ENCODE peak calls at places on chromosomes 4 and X, in nine cellular contexts. C is NCI-H524; R is EH; D is NT2/D1; X is fibroblast of the aortic adventitia; O is B cell; Q is GM10248; I is NCI-H69; Y is activated CD4-positive, alpha-beta T cell treated with anti-CD3 and anti-CD28 coated beads, Interleukin-2, amount 50 U/mL, for 1 hour. L is an unnamed sample.

GRCh38 chrX:51332188-51332942 is at the start of gene NUDT10:
- DNase-seq in Q (no peak), O (no peak), I (peak; percentile 36), R (peak; percentile 44), X (peak; percentile 2), C (peak; percentile 86), D (peak; percentile 83), Y (peak; percentile 4), L (no peak)

GRCh38 chrX:68919707-68920106 is 90.9 kb downstream of the EFNB1 start:
- DNase-seq in D (no peak), C (no peak), Y (no peak), X (no peak), O (no peak), R (no peak), Q (no peak), I (no peak), L (no peak)

GRCh38 chrX:10634681-10635161 is 14.3 kb upstream of the MID1 start:
- DNase-seq in Q (no peak), D (no peak), I (peak; percentile 5), Y (no peak), C (no peak), O (no peak), R (peak; percentile 81), X (peak; percentile 80), L (no peak)

GRCh38 chr4:38310446-38311043 is 350.3 kb downstream of the PTTG2 start:
- DNase-seq in C (no peak), R (no peak), O (peak; percentile 74), X (no peak), I (no peak), Q (peak; percentile 75), Y (peak; percentile 43), D (no peak), L (peak; percentile 58)

GRCh38 chr4:14513471-14513870 is 488.8 kb upstream of the CPEB2 start:
- DNase-seq in Y (no peak), R (peak; percentile 7), I (no peak), Q (no peak), C (no peak), X (no peak), O (no peak), D (no peak), L (no peak)

GRCh38 chr4:30471861-30472260 is 248.3 kb upstream of the PCDH7 start:
- DNase-seq in R (no peak), I (no peak), Q (no peak), C (no peak), D (no peak), Y (no peak), X (no peak), O (no peak), L (no peak)

GRCh38 chrX:1542994-1543725 is 6.2 kb upstream of the P2RY8 start:
- DNase-seq in D (no peak), O (no peak), R (no peak), I (peak; percentile 10), Y (no peak), Q (no peak), X (no peak), C (no peak), L (no peak)

GRCh38 chr4:143559757-143560147 is 46.2 kb downstream of the SMARCA5 start:
- DNase-seq in O (peak; percentile 40), I (peak; percentile 33), C (peak; percentile 41), Y (peak; percentile 6), R (no peak), Q (peak; percentile 20), X (no peak), D (no peak), L (peak; percentile 5)

GRCh38 chr4:155025762-155026457 is 182.5 kb upstream of the NPY2R start:
- DNase-seq in I (peak; percentile 21), O (no peak), C (no peak), X (peak; percentile 63), R (peak; percentile 1), Q (no peak), D (peak; percentile 43), Y (no peak), L (no peak)

GRCh38 chrX:51641421-51642021 is 22.8 kb upstream of the CENPVL3 start:
- DNase-seq in O (no peak), R (peak; percentile 56), X (peak; percentile 72), Q (peak; percentile 41), D (peak; percentile 47), C (peak; percentile 70), I (peak; percentile 36), Y (no peak), L (no peak)

GRCh38 chrX:154399527-154400368 is 1.6 kb downstream of the RPL10 start:
- DNase-seq in Y (peak; percentile 34), C (peak; percentile 14), X (no peak), I (no peak), D (no peak), O (no peak), R (peak; percentile 27), Q (no peak), L (no peak)

GRCh38 chr4:165384608-165385007 is 5.8 kb downstream of the CPE start:
- DNase-seq in O (no peak), X (peak; percentile 75), Q (no peak), R (peak; percentile 14), D (no peak), C (peak; percentile 69), I (peak; percentile 73), Y (no peak), L (no peak)

GRCh38 chrX:44997888-44998287 is 124.9 kb downstream of the KDM6A start:
- DNase-seq in X (no peak), C (no peak), Q (peak; percentile 39), O (no peak), D (no peak), Y (no peak), R (no peak), I (no peak), L (no peak)

GRCh38 chr4:95108883-95109421 is 351.2 kb downstream of the BMPR1B start:
- DNase-seq in Y (no peak), C (no peak), I (no peak), D (no peak), R (no peak), X (peak; percentile 44), Q (no peak), O (no peak), L (no peak)

GRCh38 chrX:129996120-129996519 is 13.7 kb downstream of the BCORL1 start:
- DNase-seq in I (no peak), Q (no peak), R (peak; percentile 78), D (no peak), C (no peak), Y (no peak), O (no peak), X (peak; percentile 84), L (no peak)

GRCh38 chr4:109588176-109588575 is 28.1 kb downstream of the MCUB start:
- DNase-seq in R (no peak), Q (peak; percentile 49), O (no peak), D (no peak), X (no peak), C (no peak), Y (peak; percentile 18), I (no peak), L (peak; percentile 57)

GRCh38 chrX:23661671-23662070 is 5.6 kb upstream of the PRDX4 start:
- DNase-seq in Q (no peak), Y (no peak), R (peak; percentile 66), X (peak; percentile 4), C (peak; percentile 7), I (no peak), O (no peak), D (no peak), L (no peak)

GRCh38 chr4:1012031-1012739 is 759 bp downstream of the FGFRL1 start:
- DNase-seq in R (peak; percentile 48), D (no peak), O (no peak), Q (no peak), C (peak; percentile 52), X (no peak), Y (peak; percentile 37), I (peak; percentile 77), L (no peak)

GRCh38 chr4:78937837-78938236 is 1.4 kb downstream of the PAQR3 start:
- DNase-seq in O (no peak), R (peak; percentile 29), D (no peak), I (peak; percentile 66), C (no peak), X (peak; percentile 18), Y (no peak), Q (no peak), L (no peak)

GRCh38 chr4:125703443-125703842 is 388.7 kb downstream of the FAT4 start:
- DNase-seq in C (no peak), I (peak; percentile 3), O (no peak), R (peak; percentile 50), D (no peak), X (peak; percentile 54), Y (no peak), Q (no peak), L (no peak)

GRCh38 chrX:108420481-108420880 is 17.7 kb downstream of the COL4A6 start:
- DNase-seq in C (no peak), Q (no peak), I (peak; percentile 85), O (no peak), R (no peak), Y (no peak), X (no peak), D (no peak), L (no peak)

GRCh38 chrX:11474576-11474975 is 181.4 kb downstream of the AMELX start:
- DNase-seq in O (no peak), D (no peak), I (no peak), Q (no peak), X (no peak), R (no peak), C (no peak), Y (no peak), L (no peak)

GRCh38 chr4:21470531-21470930 is 478.0 kb downstream of the KCNIP4 start:
- DNase-seq in X (peak; percentile 5), O (no peak), Y (no peak), Q (no peak), C (peak; percentile 96), D (no peak), I (peak; percentile 59), R (peak; percentile 56), L (no peak)

GRCh38 chrX:46573331-46573895 is at the start of gene CHST7:
- DNase-seq in D (no peak), R (peak; percentile 79), O (peak; percentile 60), I (peak; percentile 85), C (peak; percentile 80), Y (peak; percentile 52), Q (peak; percentile 50), X (no peak), L (no peak)

GRCh38 chr4:98929341-98930267 is 671 bp upstream of the EIF4E start:
- DNase-seq in Y (peak; percentile 13), O (peak; percentile 71), I (peak; percentile 59), Q (peak; percentile 69), C (no peak), D (no peak), R (peak; percentile 96), X (peak; percentile 91), L (peak; percentile 14)

GRCh38 chrX:123408856-123409737 is 225.0 kb downstream of the GRIA3 start:
- DNase-seq in X (peak; percentile 82), O (no peak), R (peak; percentile 83), Y (no peak), Q (no peak), I (no peak), C (peak; percentile 58), D (no peak), L (no peak)

GRCh38 chr4:38489924-38490639 is 173.9 kb upstream of the KLF3 start:
- DNase-seq in I (peak; percentile 1), X (peak; percentile 32), Y (peak; percentile 8), R (peak; percentile 15), D (no peak), C (no peak), Q (no peak), O (no peak), L (no peak)

GRCh38 chrX:153598541-153599191 is at the start of gene CCNQ:
- DNase-seq in R (peak; percentile 46), X (peak; percentile 16), D (no peak), C (no peak), Y (peak; percentile 10), Q (no peak), O (no peak), I (peak; percentile 51), L (no peak)

GRCh38 chr4:180190382-180190781 is 2052.8 kb upstream of the TENM3 start:
- DNase-seq in I (no peak), D (no peak), X (no peak), O (no peak), C (peak; percentile 2), Q (no peak), Y (no peak), R (no peak), L (no peak)

GRCh38 chr4:167221074-167221473 is 13.2 kb downstream of the SPOCK3 start:
- DNase-seq in X (no peak), Q (no peak), R (no peak), I (peak; percentile 16), D (no peak), O (no peak), Y (no peak), C (no peak), L (no peak)

GRCh38 chrX:46588263-46588662 is 14.7 kb downstream of the CHST7 start:
- DNase-seq in R (peak; percentile 87), Q (no peak), X (peak; percentile 83), O (no peak), Y (peak; percentile 33), I (no peak), D (no peak), C (no peak), L (no peak)

L was measured in GM19239.